ENCODE peak calls at places on chromosomes 4 and X, in four cellular contexts. C is Panc1, Z is endothelial cell of umbilical vein, D is AG04450. O is an unnamed sample. For H3K9me3, the result is how much of the 10 kb centered on the place peaks cover.

GRCh38 chr4:160026720-160027119 is 923.8 kb downstream of the RAPGEF2 start:
- DNase-seq in D (no peak), Z (no peak), C (no peak), O (peak)

GRCh38 chrX:83658731-83659130 is 150.6 kb downstream of the POU3F4 start:
- DNase-seq in C (no peak), D (no peak), Z (no peak), O (peak)

GRCh38 chr4:38455092-38455855 is 208.7 kb upstream of the KLF3 start:
- DNase-seq in Z (no peak), C (no peak), D (no peak), O (no peak)

GRCh38 chr4:89290727-89291126 is 16.9 kb downstream of the GPRIN3 start:
- DNase-seq in Z (no peak), D (no peak), C (no peak), O (peak)

GRCh38 chr4:39814403-39815185 is 116.7 kb downstream of the UBE2K start:
- DNase-seq in C (no peak), D (no peak), Z (no peak), O (no peak)

GRCh38 chr4:74830928-74831327 is 36.6 kb upstream of the BTC start:
- DNase-seq in Z (no peak), C (no peak), D (no peak), O (no peak)

GRCh38 chr4:173124209-173124865 is 44.3 kb upstream of the GALNT7 start:
- DNase-seq in Z (no peak), D (no peak), C (no peak), O (no peak)

GRCh38 chr4:23788460-23788859 is 101.4 kb downstream of the PPARGC1A start:
- DNase-seq in D (no peak), C (no peak), Z (no peak), O (no peak)

GRCh38 chr4:158002203-158002602 is 170.6 kb downstream of the GASK1B start:
- DNase-seq in D (no peak), Z (no peak), C (no peak), O (no peak)

GRCh38 chr4:64503945-64504675 is 94.9 kb upstream of the TECRL start:
- DNase-seq in C (no peak), D (no peak), Z (no peak), O (no peak)

GRCh38 chrX:141220342-141221008 is 21.8 kb downstream of the SPANXC start:
- DNase-seq in C (peak), D (peak), Z (peak), O (no peak)

GRCh38 chrX:24149346-24150050 is at the start of gene ZFX:
- DNase-seq in D (no peak), C (no peak), Z (peak), O (peak)

GRCh38 chrX:34426334-34426733 is 230.8 kb downstream of the TMEM47 start:
- DNase-seq in D (no peak), Z (no peak), C (no peak), O (peak)

GRCh38 chr4:135718019-135718418 is 1516.4 kb upstream of the PABPC4L start:
- DNase-seq in D (no peak), Z (no peak), C (no peak), O (no peak)

GRCh38 chrX:105618393-105619101 is 203.8 kb upstream of the NRK start:
- DNase-seq in Z (no peak), D (no peak), C (no peak), O (no peak)

GRCh38 chrX:48698306-48698705 is 1.8 kb downstream of the SUV39H1 start:
- DNase-seq in D (no peak), Z (no peak), C (no peak), O (no peak)
- H3K9me3 ChIP-seq in D (under half), Z (under half), C (under half), O (under half)

DNA sequence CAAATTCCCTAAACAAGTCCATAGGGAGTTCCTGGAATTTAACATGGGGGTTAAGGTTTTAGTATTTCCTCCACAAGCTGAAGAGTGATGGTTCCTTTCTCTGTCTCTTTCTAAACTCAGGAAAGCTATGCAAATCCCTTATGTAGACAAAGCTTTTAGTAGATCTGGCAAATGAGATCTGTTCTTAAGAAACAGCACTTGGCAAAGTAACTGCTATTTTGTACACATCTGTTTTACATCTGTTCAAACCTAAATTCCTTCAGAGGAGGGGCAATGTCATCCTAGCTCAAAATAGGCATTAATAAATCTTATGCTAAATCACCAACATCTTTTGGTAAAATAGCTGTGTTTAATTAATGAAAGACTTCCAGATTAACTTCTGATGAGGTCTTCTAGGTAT is 137.8 kb upstream of the TBC1D9 start:
- DNase-seq in D (peak), Z (no peak), C (no peak), O (peak)
- H3K9me3 ChIP-seq in D (under half), Z (under half), C (under half), O (under half)

GRCh38 chr4:106083065-106083464 is 187.8 kb downstream of the NPNT start:
- DNase-seq in Z (no peak), C (no peak), D (no peak), O (no peak)
- H3K9me3 ChIP-seq in Z (under half), C (under half), D (under half), O (under half)

DNA sequence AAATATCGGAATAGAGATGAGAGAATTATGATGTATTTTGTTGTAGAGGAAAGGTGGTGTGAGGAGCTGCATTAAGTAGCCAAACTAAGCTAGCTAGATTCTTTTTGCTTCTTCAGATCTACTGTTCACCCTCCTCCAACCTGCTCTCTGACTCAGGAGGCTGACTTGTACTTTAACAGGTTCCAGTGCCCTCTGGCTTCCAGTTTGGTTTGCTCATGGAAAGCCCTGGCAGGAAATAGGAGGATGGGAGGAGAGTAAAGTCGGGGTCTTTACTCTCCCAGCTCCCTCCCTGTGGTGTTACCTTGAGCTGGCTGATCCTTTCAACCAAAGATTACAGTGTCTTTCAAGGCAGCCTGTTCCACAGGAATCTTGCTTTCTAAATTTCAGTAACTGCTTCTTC is 277.0 kb upstream of the EDA2R start:
- DNase-seq in C (no peak), Z (no peak), D (no peak), O (no peak)
- H3K9me3 ChIP-seq in C (under half), Z (under half), D (under half), O (under half)

GRCh38 chrX:40320819-40321218 is 223.1 kb upstream of the BCOR start:
- DNase-seq in C (no peak), D (no peak), Z (no peak), O (no peak)
- H3K9me3 ChIP-seq in C (under half), D (under half), Z (under half), O (under half)

DNA sequence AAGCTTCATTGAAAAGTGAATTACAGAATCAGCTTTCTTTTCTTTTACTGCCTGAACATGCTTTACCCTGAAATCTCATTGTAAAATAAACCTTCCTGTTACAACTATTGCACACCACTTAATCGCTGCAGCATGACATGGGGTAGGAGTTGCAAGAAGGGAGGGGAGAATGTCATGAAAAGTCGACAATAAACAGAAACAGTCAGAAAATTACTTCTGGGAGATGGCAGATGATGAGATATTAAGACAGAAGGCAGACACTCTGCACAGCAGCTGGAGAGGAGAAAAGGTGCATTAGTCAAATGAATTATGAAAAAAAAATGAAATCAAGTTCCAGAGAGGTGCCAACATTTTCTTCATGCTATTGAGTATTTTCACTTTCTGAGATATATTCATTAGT is 287.7 kb downstream of the PCDH7 start:
- DNase-seq in D (no peak), Z (no peak), C (no peak), O (peak)
- H3K9me3 ChIP-seq in D (under half), Z (under half), C (under half), O (under half)

GRCh38 chrX:69538321-69538876 is 34.3 kb downstream of the NALF2 start:
- DNase-seq in C (no peak), Z (peak), D (peak), O (peak)
- H3K9me3 ChIP-seq in C (under half), Z (under half), D (under half), O (under half)

GRCh38 chr4:6059375-6059805 is 41.2 kb upstream of the C4orf50 start:
- DNase-seq in Z (no peak), C (no peak), D (no peak), O (no peak)
- H3K9me3 ChIP-seq in Z (under half), C (under half), D (half or more), O (under half)

GRCh38 chrX:148556498-148556897 is 56.1 kb downstream of the AFF2 start:
- DNase-seq in D (no peak), Z (no peak), C (no peak), O (no peak)
- H3K9me3 ChIP-seq in D (under half), Z (under half), C (under half), O (under half)

GRCh38 chr4:11259837-11260236 is 168.9 kb downstream of the HS3ST1 start:
- DNase-seq in D (no peak), C (no peak), Z (no peak), O (no peak)
- H3K9me3 ChIP-seq in D (under half), C (under half), Z (under half), O (under half)

O was measured in A673.